ENCODE peak calls at places on chromosomes 2 and 18, in ten cellular contexts. H, W, B, L, Y, A, T, I, Q and D are unnamed samples.

GRCh38 chr18:24488824-24489493 is 28.5 kb downstream of the HRH4 start:
- DNase-seq in H (no peak), W (peak; percentile 61), B (peak; percentile 42), L (no peak), Y (peak; percentile 55), A (no peak), T (no peak), I (no peak), Q (no peak), D (no peak)

GRCh38 chr2:101558740-101559508 is 84.0 kb upstream of the RFX8 start:
- DNase-seq in H (peak; percentile 47), W (peak; percentile 77), B (peak; percentile 76), L (no peak), Y (no peak), A (no peak), T (no peak), I (no peak), Q (no peak), D (no peak)

GRCh38 chr2:170842785-170843184 is 26.1 kb downstream of the GAD1 start:
- DNase-seq in H (no peak), W (no peak), B (peak; percentile 78), L (no peak), Y (no peak), A (no peak), T (no peak), I (no peak), Q (no peak), D (no peak)

GRCh38 chr18:48002933-48003365 is 72.5 kb upstream of the SMAD2 start:
- DNase-seq in H (peak; percentile 67), W (peak; percentile 25), B (peak; percentile 89), L (no peak), Y (no peak), A (no peak), T (no peak), I (no peak), Q (no peak), D (peak; percentile 93)

GRCh38 chr18:76459687-76460350 is 35.2 kb downstream of the ZNF516 start:
- DNase-seq in H (no peak), W (peak; percentile 98), B (peak; percentile 100), L (no peak), Y (no peak), A (peak; percentile 6), T (no peak), I (no peak), Q (no peak), D (no peak)

GRCh38 chr2:167964650-167965404 is 282.6 kb downstream of the STK39 start:
- DNase-seq in H (no peak), W (peak; percentile 48), B (peak; percentile 28), L (no peak), Y (no peak), A (no peak), T (no peak), I (no peak), Q (no peak), D (no peak)

GRCh38 chr18:62710417-62710816 is 4.9 kb upstream of the PHLPP1 start:
- DNase-seq in H (no peak), W (no peak), B (peak; percentile 81), L (no peak), Y (no peak), A (no peak), T (no peak), I (no peak), Q (no peak), D (no peak)

GRCh38 chr2:85600235-85600575 is 2.3 kb downstream of the TMEM150A start:
- DNase-seq in H (no peak), W (no peak), B (no peak), L (no peak), Y (no peak), A (no peak), T (no peak), I (no peak), Q (no peak), D (no peak)

GRCh38 chr2:45173513-45173912 is 164.3 kb upstream of the SIX2 start:
- DNase-seq in H (no peak), W (peak; percentile 90), B (peak; percentile 98), L (no peak), Y (no peak), A (no peak), T (no peak), I (no peak), Q (no peak), D (no peak)

GRCh38 chr2:175853110-175853509 is 149.0 kb downstream of the LNPK start:
- DNase-seq in H (no peak), W (no peak), B (peak; percentile 10), L (no peak), Y (no peak), A (no peak), T (no peak), I (no peak), Q (no peak), D (no peak)

GRCh38 chr2:31967790-31968189 is 43.0 kb downstream of the MEMO1 start:
- DNase-seq in H (no peak), W (peak; percentile 26), B (peak; percentile 50), L (no peak), Y (no peak), A (no peak), T (no peak), I (no peak), Q (no peak), D (no peak)

GRCh38 chr2:47354013-47354816 is 48.7 kb upstream of the MSH2 start:
- DNase-seq in H (no peak), W (peak; percentile 65), B (peak; percentile 65), L (no peak), Y (no peak), A (no peak), T (no peak), I (no peak), Q (no peak), D (no peak)

GRCh38 chr18:57543560-57543959 is 42.9 kb downstream of the FECH start:
- DNase-seq in H (no peak), W (no peak), B (no peak), L (no peak), Y (no peak), A (no peak), T (no peak), I (no peak), Q (no peak), D (no peak)

GRCh38 chr2:100274566-100275199 is 47.6 kb downstream of the LONRF2 start:
- DNase-seq in H (no peak), W (no peak), B (no peak), L (no peak), Y (no peak), A (peak; percentile 1), T (no peak), I (no peak), Q (no peak), D (no peak)

GRCh38 chr2:97754690-97755346 is 41.4 kb downstream of the ZAP70 start:
- DNase-seq in H (peak; percentile 55), W (no peak), B (no peak), L (no peak), Y (no peak), A (no peak), T (no peak), I (no peak), Q (no peak), D (no peak)

GRCh38 chr2:216119144-216119543 is 10.0 kb downstream of the XRCC5 start:
- DNase-seq in H (no peak), W (no peak), B (no peak), L (no peak), Y (no peak), A (no peak), T (no peak), I (no peak), Q (no peak), D (no peak)

GRCh38 chr2:106105151-106105922 is 88.8 kb downstream of the UXS1 start:
- DNase-seq in H (no peak), W (no peak), B (no peak), L (no peak), Y (no peak), A (no peak), T (no peak), I (no peak), Q (no peak), D (no peak)

GRCh38 chr2:233747283-233747544 is 12.9 kb upstream of the UGT1A1 start:
- DNase-seq in H (no peak), W (no peak), B (no peak), L (no peak), Y (no peak), A (no peak), T (no peak), I (no peak), Q (no peak), D (no peak)

GRCh38 chr2:237471457-237472186 is 15.4 kb upstream of the MLPH start:
- DNase-seq in H (peak; percentile 42), W (peak; percentile 80), B (peak; percentile 85), L (no peak), Y (peak; percentile 48), A (peak; percentile 63), T (peak; percentile 31), I (no peak), Q (no peak), D (no peak)

GRCh38 chr2:96404446-96405373 is 69.1 kb downstream of the NCAPH start:
- DNase-seq in H (peak; percentile 50), W (no peak), B (no peak), L (peak; percentile 37), Y (no peak), A (no peak), T (no peak), I (no peak), Q (no peak), D (no peak)

GRCh38 chr18:23291456-23292205 is 156.3 kb downstream of the CABLES1 start:
- DNase-seq in H (no peak), W (peak; percentile 48), B (peak; percentile 80), L (no peak), Y (no peak), A (no peak), T (no peak), I (no peak), Q (no peak), D (no peak)

GRCh38 chr2:241701155-241701404 is 759 bp upstream of the ING5 start:
- DNase-seq in H (no peak), W (peak; percentile 62), B (no peak), L (no peak), Y (no peak), A (no peak), T (no peak), I (no peak), Q (peak; percentile 66), D (no peak)